ENCODE peak calls at places on chromosomes 4 and X, in five cellular contexts. H is body of pancreas, M is K562, O is GM12892, T is breast epithelium. E is an unnamed sample.

GRCh38 chr4:153326513-153326912 is 18.0 kb upstream of the MND1 start:
- DNase-seq in H (no peak), M (no peak), O (no peak), T (no peak), E (no peak)

GRCh38 chrX:37905436-37906147 is 58.2 kb upstream of the DYNLT3 start:
- DNase-seq in H (peak), M (peak), O (no peak), T (no peak), E (no peak)

GRCh38 chr4:76611164-76611563 is 176.1 kb downstream of the SHROOM3 start:
- DNase-seq in H (no peak), M (no peak), O (no peak), T (no peak), E (no peak)

GRCh38 chrX:9318761-9319160 is 146.1 kb upstream of the TBL1X start:
- DNase-seq in H (no peak), M (no peak), O (no peak), T (no peak), E (no peak)

GRCh38 chrX:19875051-19875432 is 12.4 kb downstream of the SH3KBP1 start:
- DNase-seq in H (no peak), M (no peak), O (no peak), T (no peak), E (no peak)

GRCh38 chr4:185115827-185116232 is 27.2 kb upstream of the SLC25A4 start:
- DNase-seq in H (peak), M (peak), O (no peak), T (no peak), E (peak)

GRCh38 chrX:4547218-4547836 is 833.9 kb upstream of the PRKX start:
- DNase-seq in H (peak), M (peak), O (peak), T (no peak), E (no peak)

GRCh38 chr4:167290684-167291083 is 56.4 kb upstream of the SPOCK3 start:
- DNase-seq in H (no peak), M (no peak), O (no peak), T (no peak), E (no peak)

GRCh38 chrX:11881485-11882170 is 123.6 kb downstream of the MSL3 start:
- DNase-seq in H (no peak), M (no peak), O (no peak), T (no peak), E (no peak)

GRCh38 chrX:153736871-153737441 is 12.3 kb downstream of the ABCD1 start:
- DNase-seq in H (no peak), M (no peak), O (no peak), T (no peak), E (no peak)

GRCh38 chr4:67593741-67594175 is 35.2 kb downstream of the STAP1 start:
- DNase-seq in H (peak), M (no peak), O (no peak), T (no peak), E (no peak)

GRCh38 chr4:127643791-127644190 is 11.0 kb downstream of the INTU start:
- DNase-seq in H (no peak), M (no peak), O (no peak), T (no peak), E (no peak)
- TF ChIP-seq POLR2A in H (no peak), M (no peak), O (no peak), T (no peak), E (no peak)

GRCh38 chr4:113761682-113762060 is at the start of gene CAMK2D:
- DNase-seq in H (peak), M (peak), O (peak), T (peak), E (peak)
- TF ChIP-seq POLR2A in H (no peak), M (no peak), O (no peak), T (peak), E (no peak)

GRCh38 chr4:151807220-151807619 is 46.4 kb upstream of the GATB start:
- DNase-seq in H (no peak), M (no peak), O (no peak), T (no peak), E (no peak)

GRCh38 chr4:151808120-151808529 is 47.3 kb upstream of the GATB start:
- DNase-seq in H (no peak), M (no peak), O (no peak), T (no peak), E (no peak)

GRCh38 chr4:151809716-151810115 is 48.9 kb upstream of the GATB start:
- DNase-seq in H (no peak), M (no peak), O (no peak), T (no peak), E (no peak)

GRCh38 chr4:151811403-151811802 is 50.6 kb upstream of the GATB start:
- DNase-seq in H (no peak), M (no peak), O (no peak), T (no peak), E (no peak)

DNA sequence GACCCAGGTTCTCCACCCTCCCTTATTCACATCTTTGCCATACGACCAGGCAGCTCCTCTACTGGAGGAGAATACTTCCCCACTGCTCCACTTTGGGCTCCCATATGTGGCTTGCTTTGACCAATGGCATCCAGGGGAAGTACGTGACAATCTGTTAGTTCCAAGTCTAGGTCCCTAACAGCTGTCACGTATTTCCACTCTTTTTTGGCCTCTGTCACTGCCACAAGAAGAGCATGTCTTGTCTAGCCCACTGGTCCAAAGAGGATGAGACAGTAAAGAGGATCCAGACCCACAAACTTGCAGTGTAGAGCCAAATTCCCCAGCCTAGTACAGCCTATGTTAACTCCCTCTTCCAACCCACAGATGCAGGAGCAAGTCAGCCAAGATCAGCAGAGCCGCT is 49.7 kb upstream of the GATB start:
- DNase-seq in H (no peak), M (no peak), O (no peak), T (no peak), E (no peak)
- TF ChIP-seq POLR2A in H (no peak), M (no peak), O (no peak), T (no peak), E (no peak)

DNA sequence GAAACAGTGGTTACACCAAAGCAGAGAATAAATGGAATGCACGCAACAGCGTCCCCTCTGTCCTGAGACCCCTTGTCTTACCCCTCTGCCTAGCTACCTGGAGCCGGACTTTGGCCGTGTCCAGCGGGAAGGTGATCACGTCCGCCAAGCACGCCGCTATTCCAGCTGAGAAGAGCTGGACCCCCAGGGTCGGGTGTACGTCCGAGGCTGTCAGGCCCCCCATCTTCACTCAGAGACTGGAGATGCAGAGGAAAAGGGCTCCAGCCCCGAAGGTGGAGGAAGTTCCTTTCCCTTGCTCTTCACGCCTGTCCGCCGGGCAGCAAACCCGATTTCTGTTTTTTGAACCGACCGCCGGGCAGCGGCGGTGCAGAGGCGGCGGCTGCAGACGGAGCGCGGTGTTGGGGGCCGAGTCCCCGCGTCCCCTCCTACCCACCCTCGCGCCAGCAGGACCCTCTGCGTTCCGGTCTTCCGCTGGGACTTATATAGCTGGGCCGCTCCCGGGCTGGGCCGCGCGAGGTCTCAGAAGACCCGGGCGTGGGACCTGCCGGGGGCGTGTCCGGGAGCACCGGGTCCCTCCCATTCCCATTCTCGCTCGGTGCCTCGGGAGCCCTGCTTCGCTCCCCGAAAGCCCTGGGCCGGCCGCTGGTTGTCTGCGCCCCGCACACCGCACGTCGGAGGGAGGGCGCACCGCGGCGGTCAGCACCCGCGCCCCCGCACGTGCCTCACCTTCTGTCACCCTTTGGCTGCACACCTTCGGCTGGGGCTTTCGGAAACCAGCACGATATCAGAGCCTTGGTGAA is at the start of gene UCP1:
- DNase-seq in H (peak), M (no peak), O (no peak), T (no peak), E (no peak)
- TF ChIP-seq POLR2A in H (no peak), M (no peak), O (no peak), T (no peak), E (no peak)

GRCh38 chrX:49043220-49043986 is at the start of gene TFE3:
- DNase-seq in H (peak), M (peak), O (peak), T (peak), E (peak)

GRCh38 chrX:49040376-49040955 is 2.7 kb downstream of the TFE3 start:
- DNase-seq in H (no peak), M (no peak), O (no peak), T (no peak), E (no peak)

GRCh38 chrX:49042581-49043219 is 457 bp downstream of the TFE3 start:
- DNase-seq in H (no peak), M (no peak), O (no peak), T (no peak), E (peak)

GRCh38 chrX:49041683-49042529 is 1.3 kb downstream of the TFE3 start:
- DNase-seq in H (no peak), M (peak), O (no peak), T (no peak), E (peak)

DNA sequence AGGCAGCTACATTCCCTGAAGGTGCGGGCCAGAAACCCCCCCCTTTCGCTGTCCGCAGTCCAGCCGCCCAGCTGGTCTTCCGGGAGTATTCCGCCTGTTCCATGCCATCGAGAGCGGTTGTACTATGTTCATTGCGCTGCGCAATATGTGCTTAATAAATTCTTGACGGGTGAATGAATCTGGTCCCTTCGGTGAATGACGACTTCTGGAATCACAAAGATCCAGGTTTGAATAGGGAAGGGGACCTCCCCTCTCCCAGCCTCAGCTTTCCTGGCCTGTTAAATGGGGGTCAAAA is 777 bp upstream of the TFE3 start:
- DNase-seq in H (no peak), M (no peak), O (no peak), T (no peak), E (no peak)
- TF ChIP-seq POLR2A in H (no peak), M (no peak), O (no peak), T (no peak), E (no peak)

GRCh38 chrX:119654112-119654531 is 38.8 kb downstream of the SEPTIN6 start:
- DNase-seq in H (peak), M (no peak), O (no peak), T (peak), E (peak)

GRCh38 chrX:119659522-119659921 is 33.4 kb downstream of the SEPTIN6 start:
- DNase-seq in H (no peak), M (no peak), O (no peak), T (no peak), E (no peak)

GRCh38 chrX:119655125-119655524 is 37.8 kb downstream of the SEPTIN6 start:
- DNase-seq in H (peak), M (peak), O (no peak), T (no peak), E (no peak)
- TF ChIP-seq POLR2A in H (no peak), M (no peak), O (no peak), T (no peak), E (no peak)

DNA sequence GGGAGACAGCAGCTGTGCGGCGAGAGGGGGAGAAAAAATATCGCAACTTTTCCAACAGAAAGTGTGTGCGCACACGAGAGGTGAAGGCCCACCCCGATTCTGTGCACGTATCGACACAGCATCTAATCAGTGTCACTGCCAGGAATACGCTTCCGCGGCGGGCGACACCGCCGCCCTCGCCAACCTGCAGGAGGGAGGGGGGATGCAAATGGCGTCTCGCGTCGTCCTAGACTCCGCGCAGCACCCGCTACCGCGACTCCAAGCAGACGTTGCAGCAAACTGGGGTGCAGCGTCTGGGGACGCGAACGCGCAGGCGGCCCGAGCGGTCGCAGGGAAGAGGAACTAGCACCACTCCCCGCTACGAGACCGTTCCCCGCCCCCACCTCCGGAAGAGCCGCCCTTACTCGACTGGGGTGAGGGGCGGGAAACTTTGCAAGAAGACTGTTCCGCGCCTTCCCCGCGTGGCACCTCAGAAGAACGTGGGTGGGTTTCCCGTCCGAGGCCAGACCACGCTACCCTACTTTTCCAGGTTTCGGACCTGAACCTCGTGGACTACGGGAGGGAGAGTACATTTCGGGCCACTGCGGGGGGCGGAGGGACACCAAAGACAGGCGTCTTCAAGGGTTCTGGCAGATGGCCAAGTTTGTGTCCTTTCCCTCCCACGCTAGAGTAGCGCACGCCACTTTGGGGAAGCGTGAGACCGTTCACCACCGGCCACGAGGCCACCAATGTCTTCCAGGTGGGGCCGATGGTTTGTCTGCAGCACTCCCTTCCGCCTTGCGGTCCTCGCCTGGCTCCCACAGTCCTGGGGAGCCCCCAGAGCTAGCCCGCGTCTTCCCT is 77.9 kb upstream of the BCOR start:
- DNase-seq in H (peak), M (peak), O (no peak), T (no peak), E (no peak)
- TF ChIP-seq POLR2A in H (peak), M (peak), O (peak), T (no peak), E (peak)

GRCh38 chrX:130246084-130246483 is 22.6 kb downstream of the ZNF280C start:
- DNase-seq in H (no peak), M (no peak), O (no peak), T (no peak), E (no peak)
- TF ChIP-seq POLR2A in H (no peak), M (no peak), O (no peak), T (no peak), E (no peak)

DNA sequence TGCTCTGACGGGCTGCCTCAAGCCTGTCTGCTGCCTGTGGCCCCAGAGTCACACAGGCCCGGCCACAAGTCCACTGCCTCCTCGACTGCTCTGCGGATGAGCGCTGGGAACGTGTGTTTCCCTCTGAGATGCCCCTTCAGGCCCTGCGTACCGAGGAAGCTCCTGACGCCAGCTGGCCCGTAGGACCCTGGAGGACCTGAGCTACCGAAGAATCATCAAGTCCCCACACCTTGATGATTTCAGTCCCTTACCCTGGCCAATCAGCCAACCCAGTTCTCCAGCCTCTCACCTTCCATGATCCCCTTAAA is 96.6 kb upstream of the LRPAP1 start:
- DNase-seq in H (no peak), M (no peak), O (no peak), T (no peak), E (no peak)
- TF ChIP-seq POLR2A in H (no peak), M (no peak), O (no peak), T (no peak), E (no peak)

DNA sequence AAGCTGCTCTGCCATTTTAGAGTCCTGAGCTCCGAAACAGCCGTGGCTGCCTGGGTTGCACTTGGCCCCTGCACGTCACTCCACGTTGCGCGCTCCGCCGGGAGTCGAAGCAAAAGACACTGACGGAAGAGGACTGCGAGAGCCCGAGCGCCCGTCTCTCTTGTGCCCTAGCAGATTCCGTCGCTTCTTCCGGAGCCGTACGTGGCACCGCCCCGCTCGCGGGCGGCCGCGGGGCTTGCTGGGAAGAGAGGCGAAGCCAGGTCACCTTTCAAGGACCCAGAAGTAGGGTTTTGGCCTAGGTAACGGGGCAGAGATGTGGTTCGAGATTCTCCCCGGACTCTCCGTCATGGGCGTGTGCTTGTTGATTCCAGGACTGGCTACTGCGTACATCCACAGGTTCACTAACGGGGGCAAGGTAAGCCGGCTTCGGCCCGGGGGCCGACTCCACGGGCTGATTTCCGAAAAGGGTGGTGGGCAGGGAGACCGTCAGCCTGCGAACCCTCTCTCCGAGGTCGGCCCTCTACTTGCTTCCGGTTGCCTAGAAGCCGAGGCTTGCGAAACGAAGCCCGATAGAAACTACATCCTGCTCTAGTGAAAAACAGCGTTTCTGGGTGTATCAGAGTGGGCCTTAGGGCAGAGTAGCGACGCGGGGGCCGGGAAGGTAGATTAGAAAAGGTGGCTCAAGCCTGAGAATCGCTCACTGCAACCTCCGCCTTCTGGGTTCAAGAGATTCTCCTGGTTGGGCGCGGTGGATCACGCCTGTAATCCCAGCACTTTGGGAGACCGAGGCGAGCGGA is at the start of the genes NDUFA1 and RNF113A:
- DNase-seq in H (peak), M (peak), O (peak), T (peak), E (peak)
- TF ChIP-seq POLR2A in H (peak), M (peak), O (peak), T (no peak), E (peak)

E was measured in gastrocnemius medialis.